ENCODE peak calls at places on chromosomes 3 and 15, in seven cellular contexts. B, K, W, T, E, I and Z are unnamed samples.

GRCh38 chr15:75672646-75673425 is 25.1 kb downstream of the SNX33 start:
- DNase-seq in B (peak), K (no peak), W (peak), T (no peak), E (no peak), I (peak), Z (peak)

GRCh38 chr15:83320404-83320803 is 35.9 kb upstream of the BNC1 start:
- DNase-seq in B (peak), K (no peak), W (no peak), T (no peak), E (no peak), I (no peak), Z (peak)

GRCh38 chr3:43686700-43687498 is 3.8 kb upstream of the ABHD5 start:
- DNase-seq in B (no peak), K (no peak), W (no peak), T (no peak), E (no peak), I (no peak), Z (no peak)

GRCh38 chr3:56894912-56895431 is 93.2 kb upstream of the ARHGEF3 start:
- DNase-seq in B (peak), K (no peak), W (no peak), T (no peak), E (no peak), I (no peak), Z (no peak)

GRCh38 chr3:56251343-56251945 is 216.8 kb downstream of the ERC2 start:
- DNase-seq in B (peak), K (peak), W (peak), T (peak), E (peak), I (peak), Z (peak)

GRCh38 chr3:190709351-190709773 is 153.1 kb downstream of the GMNC start:
- DNase-seq in B (no peak), K (no peak), W (no peak), T (no peak), E (no peak), I (no peak), Z (no peak)

GRCh38 chr3:135975536-135975935 is 10.0 kb downstream of the PPP2R3A start:
- DNase-seq in B (no peak), K (no peak), W (no peak), T (no peak), E (no peak), I (no peak), Z (no peak)

GRCh38 chr15:69311319-69311721 is 12.6 kb downstream of the PAQR5 start:
- DNase-seq in B (peak), K (no peak), W (peak), T (no peak), E (no peak), I (no peak), Z (no peak)

GRCh38 chr3:40695848-40696247 is 171.1 kb downstream of the ZNF621 start:
- DNase-seq in B (no peak), K (no peak), W (no peak), T (no peak), E (no peak), I (no peak), Z (no peak)

GRCh38 chr3:4852780-4853748 is 126.2 kb upstream of the BHLHE40 start:
- DNase-seq in B (no peak), K (no peak), W (no peak), T (no peak), E (no peak), I (no peak), Z (no peak)

GRCh38 chr15:97525809-97526208 is 434.7 kb upstream of the ARRDC4 start:
- DNase-seq in B (no peak), K (peak), W (no peak), T (no peak), E (no peak), I (no peak), Z (peak)

GRCh38 chr3:67691207-67691606 is 36.8 kb upstream of the SUCLG2 start:
- DNase-seq in B (no peak), K (no peak), W (no peak), T (no peak), E (no peak), I (no peak), Z (no peak)

GRCh38 chr3:65732060-65732933 is 306.4 kb downstream of the MAGI1 start:
- DNase-seq in B (peak), K (peak), W (peak), T (no peak), E (no peak), I (no peak), Z (peak)

GRCh38 chr3:175274056-175274455 is 414.9 kb downstream of the NAALADL2 start:
- DNase-seq in B (no peak), K (no peak), W (no peak), T (peak), E (no peak), I (no peak), Z (peak)

GRCh38 chr15:72229076-72229946 is 1.7 kb downstream of the PKM start:
- DNase-seq in B (peak), K (no peak), W (no peak), T (peak), E (no peak), I (no peak), Z (peak)

GRCh38 chr3:111720681-111721380 is 125.7 kb upstream of the ZBED2 start:
- DNase-seq in B (no peak), K (no peak), W (no peak), T (no peak), E (no peak), I (no peak), Z (no peak)

GRCh38 chr3:64650710-64651109 is 37.1 kb downstream of the ADAMTS9 start:
- DNase-seq in B (peak), K (no peak), W (no peak), T (no peak), E (no peak), I (no peak), Z (peak)

GRCh38 chr3:118544458-118544857 is 490.2 kb downstream of the IGSF11 start:
- DNase-seq in B (no peak), K (peak), W (no peak), T (no peak), E (no peak), I (no peak), Z (peak)

GRCh38 chr15:70140543-70141375 is 43.0 kb upstream of the TLE3 start:
- DNase-seq in B (peak), K (no peak), W (no peak), T (no peak), E (peak), I (no peak), Z (no peak)

GRCh38 chr15:98296653-98297052 is 336.1 kb downstream of the ARRDC4 start:
- DNase-seq in B (no peak), K (no peak), W (no peak), T (no peak), E (no peak), I (no peak), Z (peak)

GRCh38 chr3:55923207-55923606 is 436.1 kb upstream of the WNT5A start:
- DNase-seq in B (no peak), K (no peak), W (no peak), T (no peak), E (no peak), I (no peak), Z (no peak)

GRCh38 chr15:91981802-91982201 is 128.3 kb downstream of the SLCO3A1 start:
- DNase-seq in B (no peak), K (no peak), W (no peak), T (no peak), E (no peak), I (no peak), Z (no peak)

GRCh38 chr15:91985297-91985696 is 131.8 kb downstream of the SLCO3A1 start:
- DNase-seq in B (no peak), K (no peak), W (no peak), T (no peak), E (no peak), I (no peak), Z (no peak)

GRCh38 chr15:91980502-91981267 is 127.2 kb downstream of the SLCO3A1 start:
- DNase-seq in B (no peak), K (no peak), W (no peak), T (no peak), E (no peak), I (no peak), Z (no peak)

GRCh38 chr15:91984006-91984405 is 130.5 kb downstream of the SLCO3A1 start:
- DNase-seq in B (no peak), K (no peak), W (no peak), T (no peak), E (no peak), I (no peak), Z (no peak)

GRCh38 chr15:91982401-91982800 is 128.9 kb downstream of the SLCO3A1 start:
- DNase-seq in B (peak), K (no peak), W (no peak), T (no peak), E (no peak), I (no peak), Z (no peak)
- TF ChIP-seq CTCF in B (peak), K (no peak), W (no peak), T (no peak), E (no peak), I (no peak), Z (peak)

GRCh38 chr3:160924776-160925175 is 168.7 kb downstream of the PPM1L start:
- DNase-seq in B (no peak), K (no peak), W (no peak), T (no peak), E (no peak), I (no peak), Z (no peak)

GRCh38 chr3:160929595-160929994 is 173.6 kb downstream of the PPM1L start:
- DNase-seq in B (no peak), K (no peak), W (peak), T (peak), E (no peak), I (peak), Z (no peak)

GRCh38 chr3:160931474-160931873 is 173.7 kb downstream of the B3GALNT1 start:
- DNase-seq in B (no peak), K (no peak), W (peak), T (no peak), E (no peak), I (no peak), Z (no peak)

GRCh38 chr3:160927620-160928019 is 171.6 kb downstream of the PPM1L start:
- DNase-seq in B (no peak), K (no peak), W (no peak), T (no peak), E (no peak), I (no peak), Z (no peak)

DNA sequence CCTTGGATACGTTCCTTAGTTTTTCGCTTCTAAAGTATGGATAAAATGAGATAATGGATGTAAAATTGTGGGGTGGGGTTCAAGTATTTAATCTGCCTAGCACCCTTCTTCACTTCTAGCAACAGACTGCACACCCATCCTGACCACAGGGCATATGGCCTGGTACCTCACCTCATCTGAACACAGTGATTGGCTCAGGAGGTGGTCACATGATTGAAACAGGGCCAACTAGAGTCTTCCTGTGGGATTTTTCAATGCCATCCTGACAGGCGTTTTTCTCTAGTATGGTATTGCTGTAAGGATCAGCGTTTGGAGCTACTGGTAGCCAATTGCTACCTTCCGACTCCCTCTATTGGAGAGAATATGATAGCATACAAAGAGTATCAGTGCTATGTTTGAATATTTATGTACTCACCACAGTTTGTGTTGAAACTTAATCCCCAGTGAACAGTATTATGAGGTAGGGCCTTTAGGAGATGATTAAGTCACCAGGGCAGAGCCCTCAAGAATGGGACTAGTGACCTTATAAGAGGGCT is 172.2 kb downstream of the PPM1L start:
- DNase-seq in B (no peak), K (no peak), W (no peak), T (no peak), E (no peak), I (no peak), Z (no peak)
- TF ChIP-seq CTCF in B (peak), K (no peak), W (no peak), T (no peak), E (no peak), I (no peak), Z (no peak)

GRCh38 chr3:173730391-173730790 is 332.8 kb downstream of the NLGN1 start:
- DNase-seq in B (peak), K (no peak), W (no peak), T (no peak), E (no peak), I (no peak), Z (no peak)

GRCh38 chr3:173732237-173732636 is 334.7 kb downstream of the NLGN1 start:
- DNase-seq in B (peak), K (no peak), W (no peak), T (no peak), E (no peak), I (no peak), Z (no peak)

GRCh38 chr3:173737167-173737808 is 339.7 kb downstream of the NLGN1 start:
- DNase-seq in B (no peak), K (peak), W (no peak), T (no peak), E (no peak), I (no peak), Z (peak)

DNA sequence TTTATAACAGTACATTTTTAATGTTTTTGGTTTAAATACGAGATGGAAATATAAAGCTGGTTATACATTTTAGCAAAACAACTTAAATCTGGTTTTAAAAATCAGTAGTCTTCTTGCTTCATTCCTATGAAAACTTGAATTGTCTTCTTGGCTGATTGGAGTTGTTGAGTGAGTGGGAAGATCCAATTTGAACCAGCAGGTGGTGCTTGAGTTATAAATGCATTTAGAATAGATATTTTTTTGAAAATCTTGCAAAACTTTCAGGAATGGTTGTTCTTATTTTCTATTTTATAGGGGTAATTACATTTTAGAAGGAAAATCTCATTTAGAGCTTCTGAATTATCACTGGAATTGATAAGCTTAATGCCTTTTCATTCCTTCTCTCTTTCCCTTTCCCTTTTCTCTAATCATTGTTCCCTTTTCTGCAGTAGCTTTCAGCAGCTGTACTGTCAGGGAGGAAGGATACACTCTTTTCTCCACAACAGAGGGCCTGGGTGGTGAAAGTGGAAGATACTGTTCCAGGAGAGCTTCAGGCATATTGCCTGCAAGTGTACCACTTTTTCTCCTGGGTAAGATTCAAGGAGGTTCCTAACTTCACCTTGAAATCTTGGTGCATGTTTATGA is 335.6 kb downstream of the NLGN1 start:
- DNase-seq in B (peak), K (no peak), W (no peak), T (no peak), E (no peak), I (no peak), Z (peak)
- TF ChIP-seq CTCF in B (peak), K (peak), W (peak), T (peak), E (peak), I (peak), Z (peak)

GRCh38 chr3:158773845-158774542 is 27.9 kb upstream of the MFSD1 start:
- DNase-seq in B (peak), K (no peak), W (no peak), T (no peak), E (no peak), I (no peak), Z (no peak)
- TF ChIP-seq CTCF in B (no peak), K (no peak), W (no peak), T (no peak), E (no peak), I (no peak), Z (no peak)

GRCh38 chr3:123584284-123584987 is 417 bp downstream of the HACD2 start:
- DNase-seq in B (no peak), K (no peak), W (no peak), T (peak), E (peak), I (peak), Z (no peak)
- TF ChIP-seq CTCF in B (no peak), K (peak), W (no peak), T (no peak), E (no peak), I (no peak), Z (peak)

DNA sequence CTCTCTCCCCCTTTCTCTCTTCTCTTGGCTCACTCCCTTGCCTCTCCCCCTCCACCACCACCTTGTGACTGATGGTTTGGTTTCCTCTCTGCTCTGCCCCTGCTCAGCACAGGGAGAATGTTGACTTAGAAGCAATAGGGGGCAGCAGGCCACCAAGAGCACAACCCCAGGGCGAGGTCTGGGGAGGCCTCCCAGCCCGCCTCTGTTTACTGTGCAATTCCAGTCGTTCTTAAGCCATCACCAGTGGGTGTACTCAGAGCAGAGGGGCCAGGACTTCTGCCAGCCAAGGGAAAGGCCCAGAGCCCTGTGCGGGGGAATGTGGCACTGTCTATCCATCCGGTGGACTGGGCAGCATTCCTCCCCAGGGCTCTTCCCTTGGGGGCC is 5.7 kb upstream of the APEH start:
- DNase-seq in B (no peak), K (no peak), W (no peak), T (no peak), E (no peak), I (no peak), Z (no peak)
- TF ChIP-seq CTCF in B (no peak), K (no peak), W (no peak), T (no peak), E (no peak), I (no peak), Z (no peak)

DNA sequence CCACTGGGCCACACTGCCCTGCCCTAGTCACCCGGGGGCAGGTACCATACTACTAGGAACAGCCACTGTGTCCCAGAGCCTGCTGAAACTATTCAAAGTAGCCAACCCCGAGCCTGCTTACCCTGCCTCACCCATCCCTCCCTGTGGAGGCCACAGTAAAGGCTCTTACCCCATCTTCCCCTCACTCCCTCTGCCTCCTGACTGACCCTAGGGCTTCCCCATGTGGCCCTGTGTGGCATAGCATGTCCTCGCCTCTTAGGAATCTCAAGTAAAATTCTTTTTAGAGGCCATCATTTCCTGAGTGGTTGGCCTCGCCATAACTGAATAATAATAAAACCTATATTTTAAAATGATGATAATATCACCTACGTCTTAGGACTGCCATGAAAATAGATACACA is 112.2 kb upstream of the SLC6A11 start:
- DNase-seq in B (peak), K (no peak), W (peak), T (peak), E (peak), I (no peak), Z (peak)
- TF ChIP-seq CTCF in B (peak), K (no peak), W (peak), T (peak), E (peak), I (no peak), Z (peak)

GRCh38 chr3:52892625-52893311 is 4.6 kb downstream of the STIMATE start:
- DNase-seq in B (no peak), K (no peak), W (peak), T (no peak), E (no peak), I (no peak), Z (peak)
- TF ChIP-seq CTCF in B (no peak), K (no peak), W (no peak), T (no peak), E (no peak), I (no peak), Z (peak)

DNA sequence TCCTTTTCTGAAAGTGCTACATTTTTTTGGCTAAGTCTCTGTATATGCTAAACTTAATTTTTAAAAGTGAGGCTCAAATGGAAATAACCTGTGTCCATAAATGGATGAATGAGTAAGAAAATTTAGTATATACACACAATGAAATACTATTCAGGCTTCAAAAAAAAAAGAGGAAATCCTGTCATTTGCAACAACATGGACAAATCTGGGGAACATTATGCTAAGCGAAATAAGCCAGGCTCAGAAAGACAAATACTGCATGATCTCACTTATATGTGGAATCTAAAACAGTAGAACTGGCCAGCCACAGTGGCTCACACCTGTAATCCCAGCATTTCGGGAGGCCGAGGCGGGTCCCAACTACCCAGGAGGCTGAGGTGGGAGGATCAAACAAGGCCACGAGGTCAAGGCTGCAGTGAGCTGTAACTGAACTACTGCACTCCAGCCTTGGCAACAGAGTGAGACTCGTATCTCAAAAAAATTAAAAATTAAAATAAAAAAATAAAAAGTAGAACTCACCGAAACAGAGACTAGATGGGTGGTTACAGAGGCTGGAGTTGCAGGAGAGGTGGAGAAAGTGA is 25.8 kb downstream of the CCDC12 start:
- DNase-seq in B (no peak), K (no peak), W (no peak), T (peak), E (no peak), I (no peak), Z (no peak)
- TF ChIP-seq CTCF in B (no peak), K (no peak), W (no peak), T (no peak), E (no peak), I (no peak), Z (no peak)